ENCODE peak calls at places on chromosome 12, in four cellular contexts. Z is AG09319, T is LHCN-M2, X is HS-5. W is an unnamed sample.
A peak's percentile ranks its signal among the peaks of the same experiment; 100 is the strongest.

GRCh38 chr12:94173660-94174265 is 25.4 kb downstream of the PLXNC1 start:
- DNase-seq in Z (no peak), X (no peak), T (no peak), W (no peak)

GRCh38 chr12:2228535-2228934 is 175.7 kb downstream of the CACNA1C start:
- DNase-seq in Z (no peak), X (no peak), T (no peak), W (no peak)

GRCh38 chr12:47281667-47282171 is 202.0 kb upstream of the AMIGO2 start:
- DNase-seq in Z (no peak), X (no peak), T (peak; percentile 61), W (no peak)

GRCh38 chr12:15472036-15472435 is 149.7 kb downstream of the PTPRO start:
- DNase-seq in X (no peak), Z (no peak), T (no peak), W (no peak)

GRCh38 chr12:95637471-95638155 is 86.3 kb upstream of the USP44 start:
- DNase-seq in T (peak; percentile 67), Z (no peak), X (peak; percentile 95), W (no peak)

GRCh38 chr12:97169922-97170321 is 262.9 kb downstream of the NEDD1 start:
- DNase-seq in X (no peak), T (no peak), Z (no peak), W (no peak)

GRCh38 chr12:72465940-72466630 is 193.9 kb downstream of the TRHDE start:
- DNase-seq in X (no peak), Z (no peak), T (no peak), W (no peak)

GRCh38 chr12:109589691-109590245 is 16.2 kb downstream of the MVK start:
- DNase-seq in T (no peak), X (no peak), Z (no peak), W (no peak)

GRCh38 chr12:70910666-70911065 is 9.9 kb downstream of the PTPRR start:
- DNase-seq in X (no peak), T (no peak), Z (no peak), W (no peak)

GRCh38 chr12:27119797-27120196 is 37.4 kb upstream of the C12orf71 start:
- DNase-seq in T (no peak), Z (no peak), X (no peak), W (no peak)

GRCh38 chr12:89832336-89832735 is 123.7 kb upstream of the ATP2B1 start:
- DNase-seq in T (no peak), Z (no peak), X (no peak), W (no peak)

GRCh38 chr12:93441111-93441616 is 583 bp downstream of the UBE2N start:
- DNase-seq in Z (no peak), T (peak; percentile 19), X (no peak), W (no peak)

GRCh38 chr12:68003777-68004176 is 14.5 kb downstream of the IFNG-AS1 start:
- DNase-seq in Z (no peak), T (no peak), X (no peak), W (no peak)

GRCh38 chr12:560666-561065 is 100.9 kb downstream of the B4GALNT3 start:
- DNase-seq in T (no peak), Z (no peak), X (no peak), W (no peak)

GRCh38 chr12:76311796-76312195 is 36.4 kb downstream of the BBS10 start:
- DNase-seq in X (peak; percentile 66), T (peak; percentile 65), Z (no peak), W (no peak)

GRCh38 chr12:87661770-87662402 is 367.3 kb downstream of the C12orf50 start:
- DNase-seq in Z (no peak), X (no peak), T (no peak), W (no peak)

GRCh38 chr12:87439990-87440827 is 589.0 kb downstream of the C12orf50 start:
- DNase-seq in Z (peak; percentile 36), T (peak; percentile 92), X (peak; percentile 86), W (no peak)

GRCh38 chr12:13486794-13487193 is 290.3 kb downstream of the EMP1 start:
- DNase-seq in Z (no peak), X (no peak), T (no peak), W (no peak)

GRCh38 chr12:81208193-81208946 is 130.5 kb downstream of the ACSS3 start:
- DNase-seq in X (no peak), T (peak; percentile 18), Z (no peak), W (no peak)

GRCh38 chr12:14961466-14962155 is at the start of gene ARHGDIB:
- DNase-seq in Z (no peak), T (no peak), X (no peak), W (no peak)

W was measured in activated T-helper 1 cell treated with anti-CD3 and anti-CD28 coated beads, Interleukin-2, amount 50 U/mL, for 16 hours.